ENCODE peak calls at places on chromosomes 1 and 21, in six cellular contexts. T is HFF-Myc; C is progenitor cell of endocrine pancreas; M is tibial nerve; V is CD4-positive, alpha-beta T cell; S is dorsolateral prefrontal cortex. N is an unnamed sample.

GRCh38 chr21:42262826-42263225 is 43.9 kb downstream of the ABCG1 start:
- DNase-seq in T (no peak), C (no peak), V (no peak), S (peak), M (peak), N (no peak)

GRCh38 chr1:228985661-228986060 is 250.4 kb downstream of the RHOU start:
- DNase-seq in S (no peak), T (no peak), V (no peak), C (no peak), M (no peak), N (no peak)

GRCh38 chr1:31736675-31737074 is 27.5 kb downstream of the ADGRB2 start:
- DNase-seq in V (no peak), S (peak), T (no peak), C (no peak), M (no peak), N (no peak)

GRCh38 chr1:229248821-229249817 is 21.8 kb upstream of the RAB4A start:
- DNase-seq in V (no peak), C (no peak), M (no peak), S (no peak), T (no peak), N (no peak)

GRCh38 chr1:201511925-201512539 is 5.1 kb upstream of the CSRP1 start:
- DNase-seq in V (no peak), M (no peak), T (no peak), C (no peak), S (peak), N (no peak)

GRCh38 chr1:155062702-155063411 is 683 bp upstream of the EFNA4 start:
- DNase-seq in V (peak), M (peak), S (no peak), C (peak), T (no peak), N (no peak)

GRCh38 chr1:220796530-220796929 is 9.8 kb downstream of the MTARC1 start:
- DNase-seq in S (no peak), V (no peak), T (no peak), M (no peak), C (no peak), N (no peak)

GRCh38 chr1:216750031-216750627 is 26.9 kb upstream of the ESRRG start:
- DNase-seq in V (no peak), M (peak), T (peak), C (peak), S (peak), N (peak)

GRCh38 chr1:160584784-160585183 is 5.5 kb upstream of the CD84 start:
- DNase-seq in C (no peak), V (no peak), T (no peak), M (no peak), S (no peak), N (no peak)

GRCh38 chr1:45930258-45931150 is 127.1 kb downstream of the MAST2 start:
- DNase-seq in T (no peak), S (no peak), M (no peak), V (no peak), C (no peak), N (no peak)

GRCh38 chr1:63024132-63024531 is 240.2 kb downstream of the ATG4C start:
- DNase-seq in M (no peak), S (no peak), V (no peak), C (no peak), T (no peak), N (no peak)

GRCh38 chr1:207221934-207222351 is 99.5 kb upstream of the CD55 start:
- DNase-seq in V (no peak), T (no peak), M (no peak), C (no peak), S (no peak), N (no peak)

GRCh38 chr1:168806955-168807354 is 77.9 kb upstream of the DPT start:
- DNase-seq in V (no peak), C (no peak), S (no peak), T (no peak), M (no peak), N (no peak)

GRCh38 chr1:93701619-93702018 is 20.0 kb upstream of the BCAR3 start:
- DNase-seq in V (no peak), T (peak), S (no peak), M (no peak), C (no peak), N (peak)

GRCh38 chr1:93702102-93702827 is 20.6 kb upstream of the BCAR3 start:
- DNase-seq in S (no peak), T (no peak), M (no peak), C (no peak), V (no peak), N (no peak)

GRCh38 chr1:93703649-93704048 is 22.0 kb upstream of the BCAR3 start:
- DNase-seq in T (no peak), S (no peak), V (no peak), C (no peak), M (no peak), N (no peak)

GRCh38 chr1:93704063-93704462 is 22.4 kb upstream of the BCAR3 start:
- DNase-seq in V (no peak), M (no peak), C (no peak), T (no peak), S (no peak), N (no peak)

DNA sequence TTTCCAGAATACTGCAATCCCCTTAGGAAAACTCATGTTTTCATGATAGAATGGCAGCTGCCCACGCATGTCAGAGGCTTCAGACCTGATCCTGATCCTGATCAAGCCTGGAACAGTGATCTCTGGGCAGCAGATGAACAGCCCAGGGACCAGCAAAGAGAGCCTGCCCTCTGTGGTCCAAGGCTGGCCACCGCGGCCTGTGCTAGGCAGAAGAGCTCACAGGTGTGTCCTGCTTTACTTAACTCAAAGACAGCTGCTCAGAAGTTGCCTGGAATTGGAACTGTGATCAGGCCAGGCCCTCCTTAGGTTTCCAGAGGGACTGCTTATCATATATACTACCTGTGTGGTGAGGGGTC is 21.2 kb upstream of the BCAR3 start:
- DNase-seq in T (no peak), C (no peak), S (no peak), V (no peak), M (no peak), N (no peak)
- TF ChIP-seq CTCF in T (peak), C (no peak), S (no peak), V (no peak), M (no peak), N (peak)

DNA sequence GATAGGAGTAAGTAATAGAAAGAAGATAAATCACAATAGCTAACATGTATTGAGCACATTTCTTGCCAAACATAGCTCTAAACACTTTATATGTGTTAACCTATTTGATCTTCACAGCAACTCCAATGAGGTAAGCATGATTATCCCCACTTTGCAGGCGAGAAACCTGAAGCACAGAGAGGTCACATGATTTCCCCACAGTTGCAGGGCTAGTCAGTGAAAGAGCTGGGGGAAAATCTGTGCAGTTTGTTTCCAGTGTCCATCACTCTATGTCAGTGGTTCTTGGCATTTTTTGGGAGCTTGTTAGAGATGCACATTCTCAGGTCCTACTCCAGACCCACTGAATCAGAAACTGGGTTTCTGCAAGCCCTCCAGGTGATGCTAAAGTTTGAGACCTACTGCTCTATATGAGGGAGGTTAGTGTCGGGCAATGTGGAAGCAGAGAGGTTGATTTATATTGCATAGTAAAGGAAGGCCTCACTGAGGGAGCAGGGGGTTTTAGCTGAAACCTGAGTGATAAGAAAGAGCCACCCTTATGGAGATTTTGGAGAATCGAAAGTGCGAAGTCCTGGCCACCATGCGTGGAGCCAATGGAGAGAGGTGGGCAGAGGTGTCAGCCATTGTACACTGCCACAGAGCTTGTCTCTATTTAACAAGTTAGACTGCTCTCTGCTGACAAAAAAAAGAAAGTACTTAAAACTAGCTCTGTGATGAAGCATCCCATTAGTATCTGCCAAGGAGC is 20.9 kb downstream of the MCOLN3 start:
- DNase-seq in M (no peak), V (no peak), T (peak), C (no peak), S (no peak), N (no peak)
- TF ChIP-seq CTCF in M (no peak), V (no peak), T (no peak), C (no peak), S (no peak), N (no peak)

GRCh38 chr1:25817840-25818501 is 1.8 kb upstream of the MTFR1L start:
- DNase-seq in S (no peak), M (no peak), T (no peak), V (no peak), C (no peak), N (no peak)
- TF ChIP-seq CTCF in S (no peak), M (no peak), T (peak), V (no peak), C (peak), N (peak)

DNA sequence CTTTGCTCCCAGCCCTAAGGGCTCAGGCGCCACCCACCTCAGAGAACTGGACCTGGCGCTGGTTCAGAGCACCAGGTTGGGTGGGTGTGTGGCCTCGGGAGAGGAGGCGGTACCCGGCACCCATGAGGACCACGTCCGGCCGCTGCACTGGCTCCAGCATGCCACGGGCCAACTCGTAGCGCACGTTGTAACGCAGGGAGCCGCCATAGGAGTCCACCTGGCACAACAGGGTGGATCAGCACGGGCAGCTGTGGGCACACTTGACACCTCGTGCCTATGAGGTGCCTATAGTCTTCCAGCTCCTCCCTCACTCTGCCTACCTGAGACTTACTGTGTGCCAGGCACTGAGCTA is 56.5 kb downstream of the HSPG2 start:
- DNase-seq in M (no peak), S (no peak), V (no peak), T (no peak), C (no peak), N (no peak)
- TF ChIP-seq CTCF in M (no peak), S (no peak), V (no peak), T (no peak), C (no peak), N (no peak)

GRCh38 chr1:42756956-42757891 is 9.6 kb downstream of the P3H1 start:
- DNase-seq in S (no peak), V (no peak), C (no peak), T (peak), M (peak), N (peak)

GRCh38 chr1:42757892-42758275 is 8.9 kb downstream of the P3H1 start:
- DNase-seq in C (no peak), V (no peak), M (no peak), S (no peak), T (no peak), N (no peak)

GRCh38 chr1:42761567-42761966 is 5.3 kb downstream of the P3H1 start:
- DNase-seq in V (no peak), S (no peak), M (no peak), T (no peak), C (no peak), N (no peak)

GRCh38 chr1:42758641-42759040 is 8.2 kb downstream of the P3H1 start:
- DNase-seq in C (no peak), T (no peak), V (no peak), M (no peak), S (no peak), N (no peak)

DNA sequence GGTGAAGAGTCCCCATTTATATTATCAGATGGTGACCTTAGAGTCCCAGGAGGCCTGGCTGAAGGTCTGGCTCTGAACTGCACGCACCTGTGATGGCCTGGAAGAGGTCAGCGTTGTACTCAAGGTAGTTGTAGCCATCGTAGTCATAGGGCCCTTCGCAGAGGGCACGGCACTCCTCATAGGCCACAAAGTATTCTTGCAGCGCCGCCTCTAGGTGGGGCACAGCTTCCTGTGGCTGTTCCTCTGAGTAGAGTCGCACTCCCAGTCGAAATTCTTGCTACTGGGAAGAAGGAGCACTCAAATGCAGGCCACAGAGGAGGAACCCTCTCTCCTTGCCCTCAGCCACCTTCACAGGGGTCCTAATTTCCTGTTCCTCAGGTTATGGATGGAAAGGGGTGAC is 7.7 kb downstream of the P3H1 start:
- DNase-seq in C (no peak), V (no peak), M (no peak), S (no peak), T (no peak), N (no peak)
- TF ChIP-seq CTCF in C (no peak), V (no peak), M (no peak), S (no peak), T (no peak), N (no peak)

DNA sequence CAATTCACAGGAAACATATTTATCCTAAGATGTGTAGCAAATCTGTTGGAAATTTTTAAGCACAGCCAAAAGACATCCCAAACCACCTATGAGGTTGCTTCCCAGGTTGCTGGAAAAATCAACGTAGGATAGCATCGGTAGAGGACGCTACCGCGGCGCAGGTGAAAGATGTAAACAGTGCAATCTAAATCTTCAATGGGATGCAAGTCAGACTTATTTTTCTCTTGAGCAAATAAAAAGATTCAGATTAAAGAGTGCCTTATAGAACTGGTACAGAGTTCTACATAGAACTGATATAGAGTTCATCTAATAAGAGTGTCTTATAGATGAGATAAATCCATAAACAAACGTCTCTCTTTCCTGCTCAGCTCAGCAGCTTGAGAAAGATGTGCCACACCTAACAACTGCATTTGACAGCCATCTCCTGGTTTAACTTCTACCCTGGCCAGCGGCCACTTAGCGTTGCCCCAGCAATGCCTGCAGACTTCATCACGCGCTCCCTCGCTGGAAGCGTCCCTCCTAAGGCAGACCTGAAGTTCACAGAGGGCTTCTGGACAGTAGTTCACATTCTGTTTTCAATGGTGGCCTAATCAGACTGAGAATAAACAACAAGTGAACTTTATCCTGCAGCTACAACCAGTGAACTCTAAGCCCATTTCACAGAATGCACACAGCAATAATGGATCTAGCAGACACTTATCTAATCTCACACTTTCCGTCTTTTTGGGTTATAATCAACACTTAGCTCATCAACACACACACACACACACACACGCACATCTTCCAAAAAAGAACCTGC is 164.5 kb downstream of the TOMM20 start:
- DNase-seq in M (no peak), C (no peak), V (no peak), T (no peak), S (no peak), N (no peak)
- TF ChIP-seq CTCF in M (no peak), C (peak), V (no peak), T (no peak), S (no peak), N (no peak)

GRCh38 chr21:15763359-15763758 is 33.6 kb downstream of the USP25 start:
- DNase-seq in T (no peak), S (no peak), C (no peak), V (no peak), M (no peak), N (no peak)
- TF ChIP-seq CTCF in T (no peak), S (no peak), C (no peak), V (no peak), M (no peak), N (no peak)